ENCODE peak calls at places on chromosomes 13 and 19, in five cellular contexts. One of them, this sample, is unnamed.

GRCh38 chr19:55809381-55810058 is 22.3 kb downstream of the NLRP11 start:
- DNase-seq in WTC11: peak
- DNase-seq in colonic mucosa: peak
- DNase-seq in GM13976: peak
- DNase-seq in fibroblast of the aortic adventitia: peak
- DNase-seq in this sample: peak

GRCh38 chr13:40452741-40453665 is 213.4 kb downstream of the FOXO1 start:
- DNase-seq in WTC11: no peak
- DNase-seq in colonic mucosa: no peak
- DNase-seq in GM13976: no peak
- DNase-seq in fibroblast of the aortic adventitia: peak
- DNase-seq in this sample: no peak

GRCh38 chr13:106407338-106407737 is 128.1 kb downstream of the EFNB2 start:
- DNase-seq in WTC11: no peak
- DNase-seq in colonic mucosa: no peak
- DNase-seq in GM13976: no peak
- DNase-seq in fibroblast of the aortic adventitia: no peak
- DNase-seq in this sample: no peak

GRCh38 chr13:39048806-39049205 is 10.6 kb downstream of the NHLRC3 start:
- DNase-seq in WTC11: no peak
- DNase-seq in colonic mucosa: no peak
- DNase-seq in GM13976: no peak
- DNase-seq in fibroblast of the aortic adventitia: no peak
- DNase-seq in this sample: no peak

GRCh38 chr13:106286811-106287210 is 248.7 kb downstream of the EFNB2 start:
- DNase-seq in WTC11: peak
- DNase-seq in colonic mucosa: no peak
- DNase-seq in GM13976: no peak
- DNase-seq in fibroblast of the aortic adventitia: no peak
- DNase-seq in this sample: no peak

GRCh38 chr13:30410705-30411125 is 11.6 kb upstream of the UBE2L5 start:
- DNase-seq in WTC11: no peak
- DNase-seq in colonic mucosa: no peak
- DNase-seq in GM13976: no peak
- DNase-seq in fibroblast of the aortic adventitia: peak
- DNase-seq in this sample: no peak

GRCh38 chr13:27839809-27840467 is 47.7 kb downstream of the GSX1 start:
- DNase-seq in WTC11: no peak
- DNase-seq in colonic mucosa: no peak
- DNase-seq in GM13976: no peak
- DNase-seq in fibroblast of the aortic adventitia: peak
- DNase-seq in this sample: no peak

GRCh38 chr13:79533781-79534400 is 52.9 kb downstream of the NDFIP2 start:
- DNase-seq in WTC11: no peak
- DNase-seq in colonic mucosa: no peak
- DNase-seq in GM13976: no peak
- DNase-seq in fibroblast of the aortic adventitia: peak
- DNase-seq in this sample: no peak

GRCh38 chr19:2167896-2168618 is 4.3 kb downstream of the DOT1L start:
- DNase-seq in WTC11: no peak
- DNase-seq in colonic mucosa: peak
- DNase-seq in GM13976: peak
- DNase-seq in fibroblast of the aortic adventitia: peak
- DNase-seq in this sample: peak

GRCh38 chr13:105990256-105990958 is 545.1 kb downstream of the EFNB2 start:
- DNase-seq in WTC11: no peak
- DNase-seq in colonic mucosa: no peak
- DNase-seq in GM13976: no peak
- DNase-seq in fibroblast of the aortic adventitia: no peak
- DNase-seq in this sample: no peak

GRCh38 chr13:79525458-79525857 is 44.5 kb downstream of the NDFIP2 start:
- DNase-seq in WTC11: no peak
- DNase-seq in colonic mucosa: no peak
- DNase-seq in GM13976: no peak
- DNase-seq in fibroblast of the aortic adventitia: no peak
- DNase-seq in this sample: no peak

GRCh38 chr19:38657633-38658222 is 10.3 kb downstream of the ACTN4 start:
- DNase-seq in WTC11: no peak
- DNase-seq in colonic mucosa: no peak
- DNase-seq in GM13976: no peak
- DNase-seq in fibroblast of the aortic adventitia: peak
- DNase-seq in this sample: no peak

GRCh38 chr13:113046066-113046882 is 59.3 kb upstream of the F7 start:
- DNase-seq in WTC11: no peak
- DNase-seq in colonic mucosa: no peak
- DNase-seq in GM13976: no peak
- DNase-seq in fibroblast of the aortic adventitia: no peak
- DNase-seq in this sample: no peak

GRCh38 chr19:3456925-3457530 is 23.3 kb downstream of the SMIM24 start:
- DNase-seq in WTC11: no peak
- DNase-seq in colonic mucosa: no peak
- DNase-seq in GM13976: no peak
- DNase-seq in fibroblast of the aortic adventitia: no peak
- DNase-seq in this sample: no peak

GRCh38 chr19:934865-935422 is 9.1 kb downstream of the ARID3A start:
- DNase-seq in WTC11: no peak
- DNase-seq in colonic mucosa: peak
- DNase-seq in GM13976: no peak
- DNase-seq in fibroblast of the aortic adventitia: peak
- DNase-seq in this sample: no peak

GRCh38 chr13:114077938-114078335 is 54.5 kb downstream of the RASA3 start:
- DNase-seq in WTC11: no peak
- DNase-seq in colonic mucosa: no peak
- DNase-seq in GM13976: no peak
- DNase-seq in fibroblast of the aortic adventitia: peak
- DNase-seq in this sample: no peak

GRCh38 chr13:110835721-110836599 is 78.9 kb downstream of the ANKRD10 start:
- DNase-seq in WTC11: no peak
- DNase-seq in colonic mucosa: no peak
- DNase-seq in GM13976: no peak
- DNase-seq in fibroblast of the aortic adventitia: peak
- DNase-seq in this sample: no peak

GRCh38 chr13:104008571-104009435 is 942.6 kb upstream of the SLC10A2 start:
- DNase-seq in WTC11: no peak
- DNase-seq in colonic mucosa: no peak
- DNase-seq in GM13976: no peak
- DNase-seq in fibroblast of the aortic adventitia: peak
- DNase-seq in this sample: no peak

GRCh38 chr13:111152836-111153235 is 37.7 kb downstream of the ARHGEF7 start:
- DNase-seq in WTC11: no peak
- DNase-seq in colonic mucosa: peak
- DNase-seq in GM13976: no peak
- DNase-seq in fibroblast of the aortic adventitia: no peak
- DNase-seq in this sample: no peak

GRCh38 chr19:13005253-13005652 is 10.0 kb downstream of the NFIX start:
- DNase-seq in WTC11: no peak
- DNase-seq in colonic mucosa: no peak
- DNase-seq in GM13976: no peak
- DNase-seq in fibroblast of the aortic adventitia: no peak
- DNase-seq in this sample: no peak

GRCh38 chr19:31448221-31448657 is 99.0 kb upstream of the TSHZ3 start:
- DNase-seq in WTC11: no peak
- DNase-seq in colonic mucosa: peak
- DNase-seq in GM13976: no peak
- DNase-seq in fibroblast of the aortic adventitia: peak
- DNase-seq in this sample: no peak

GRCh38 chr13:35014606-35015005 is 72.5 kb downstream of the NBEA start:
- DNase-seq in WTC11: peak
- DNase-seq in colonic mucosa: no peak
- DNase-seq in GM13976: no peak
- DNase-seq in fibroblast of the aortic adventitia: no peak
- DNase-seq in this sample: no peak

GRCh38 chr13:78020861-78021260 is 102.2 kb upstream of the EDNRB start:
- DNase-seq in WTC11: no peak
- DNase-seq in colonic mucosa: no peak
- DNase-seq in GM13976: no peak
- DNase-seq in fibroblast of the aortic adventitia: no peak
- DNase-seq in this sample: no peak

GRCh38 chr19:47321582-47321981 is 10.4 kb upstream of the C5AR2 start:
- DNase-seq in WTC11: no peak
- DNase-seq in colonic mucosa: no peak
- DNase-seq in GM13976: no peak
- DNase-seq in fibroblast of the aortic adventitia: no peak
- DNase-seq in this sample: no peak

GRCh38 chr13:73070451-73070850 is 11.6 kb downstream of the KLF5 start:
- DNase-seq in WTC11: no peak
- DNase-seq in colonic mucosa: peak
- DNase-seq in GM13976: no peak
- DNase-seq in fibroblast of the aortic adventitia: no peak
- DNase-seq in this sample: no peak

GRCh38 chr13:94251801-94252200 is 227.7 kb downstream of the DCT start:
- DNase-seq in WTC11: no peak
- DNase-seq in colonic mucosa: no peak
- DNase-seq in GM13976: no peak
- DNase-seq in fibroblast of the aortic adventitia: peak
- DNase-seq in this sample: no peak

GRCh38 chr19:6639439-6639838 is 30.5 kb downstream of the TNFSF14 start:
- DNase-seq in WTC11: no peak
- DNase-seq in colonic mucosa: no peak
- DNase-seq in GM13976: no peak
- DNase-seq in fibroblast of the aortic adventitia: no peak
- DNase-seq in this sample: no peak

GRCh38 chr19:18059297-18059696 is 27.4 kb downstream of the IL12RB1 start:
- DNase-seq in WTC11: no peak
- DNase-seq in colonic mucosa: no peak
- DNase-seq in GM13976: no peak
- DNase-seq in fibroblast of the aortic adventitia: no peak
- DNase-seq in this sample: no peak
- TF ChIP-seq CTCF in WTC11: no peak
- TF ChIP-seq CTCF in colonic mucosa: no peak
- TF ChIP-seq CTCF in GM13976: no peak
- TF ChIP-seq CTCF in fibroblast of the aortic adventitia: no peak
- TF ChIP-seq CTCF in this sample: no peak

DNA sequence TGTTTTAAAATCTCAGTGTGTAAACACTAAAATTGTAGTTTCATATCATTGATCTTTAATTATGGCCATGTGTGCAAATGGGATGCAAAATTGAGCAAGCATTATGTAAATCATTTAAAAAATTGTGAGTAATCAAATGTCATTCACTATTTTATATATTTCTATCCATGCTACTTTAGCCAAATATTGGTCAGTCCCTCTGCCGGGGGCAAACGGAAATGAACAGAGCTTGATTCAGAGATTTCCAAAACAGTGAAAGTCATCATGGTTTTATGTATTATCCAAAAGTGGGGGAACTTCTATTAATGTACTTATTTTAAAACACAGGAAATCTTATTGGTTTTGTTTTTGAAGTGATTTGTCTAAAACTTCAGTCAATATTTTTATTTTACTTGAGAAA is 219.1 kb downstream of the IRS2 start:
- DNase-seq in WTC11: no peak
- DNase-seq in colonic mucosa: no peak
- DNase-seq in GM13976: no peak
- DNase-seq in fibroblast of the aortic adventitia: no peak
- DNase-seq in this sample: no peak
- TF ChIP-seq CTCF in WTC11: no peak
- TF ChIP-seq CTCF in colonic mucosa: no peak
- TF ChIP-seq CTCF in GM13976: no peak
- TF ChIP-seq CTCF in fibroblast of the aortic adventitia: no peak
- TF ChIP-seq CTCF in this sample: no peak

DNA sequence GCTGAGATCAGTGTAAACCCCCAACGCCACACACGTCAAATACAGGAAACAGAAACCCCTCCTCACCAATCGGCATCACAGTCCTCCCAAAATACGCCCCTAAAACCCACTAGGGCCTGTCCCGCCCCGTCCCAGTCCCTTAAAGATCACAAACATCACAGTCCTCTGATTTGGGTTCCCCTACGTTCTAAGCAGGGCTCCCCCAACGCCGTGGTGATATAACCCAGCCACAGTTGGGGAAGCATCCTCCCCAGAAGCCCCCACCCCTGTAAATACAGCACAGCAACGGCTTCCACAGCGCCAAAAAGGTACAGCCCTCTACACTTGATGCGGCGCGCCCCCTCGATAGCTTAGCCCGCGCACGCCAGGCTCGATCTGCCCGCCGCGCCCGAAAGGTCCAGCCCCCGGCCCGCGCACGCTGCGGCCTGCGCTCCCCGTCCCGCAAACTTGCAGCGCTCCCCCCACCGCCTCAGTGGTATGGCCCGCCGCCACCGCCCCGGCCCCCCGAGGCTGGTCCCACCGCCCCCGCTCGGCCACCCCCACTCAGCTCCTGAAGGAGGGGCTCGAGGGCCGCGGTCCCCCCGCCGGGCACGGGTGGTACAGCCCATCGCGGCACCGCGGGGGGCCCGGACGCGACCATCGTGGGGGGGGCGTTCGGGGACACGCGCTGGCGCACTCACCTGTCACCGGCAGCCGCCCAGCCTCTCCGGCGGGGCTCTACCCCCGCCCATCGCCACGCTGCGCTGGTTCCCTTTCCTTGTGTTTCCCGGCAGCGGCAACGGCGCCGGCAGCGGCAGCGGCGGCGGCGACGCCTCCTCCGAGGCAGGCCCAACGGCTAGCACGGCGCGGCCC is at the start of gene AKT2:
- DNase-seq in WTC11: peak
- DNase-seq in colonic mucosa: no peak
- DNase-seq in GM13976: peak
- DNase-seq in fibroblast of the aortic adventitia: peak
- DNase-seq in this sample: peak
- TF ChIP-seq CTCF in WTC11: peak
- TF ChIP-seq CTCF in colonic mucosa: no peak
- TF ChIP-seq CTCF in GM13976: no peak
- TF ChIP-seq CTCF in fibroblast of the aortic adventitia: no peak
- TF ChIP-seq CTCF in this sample: no peak

DNA sequence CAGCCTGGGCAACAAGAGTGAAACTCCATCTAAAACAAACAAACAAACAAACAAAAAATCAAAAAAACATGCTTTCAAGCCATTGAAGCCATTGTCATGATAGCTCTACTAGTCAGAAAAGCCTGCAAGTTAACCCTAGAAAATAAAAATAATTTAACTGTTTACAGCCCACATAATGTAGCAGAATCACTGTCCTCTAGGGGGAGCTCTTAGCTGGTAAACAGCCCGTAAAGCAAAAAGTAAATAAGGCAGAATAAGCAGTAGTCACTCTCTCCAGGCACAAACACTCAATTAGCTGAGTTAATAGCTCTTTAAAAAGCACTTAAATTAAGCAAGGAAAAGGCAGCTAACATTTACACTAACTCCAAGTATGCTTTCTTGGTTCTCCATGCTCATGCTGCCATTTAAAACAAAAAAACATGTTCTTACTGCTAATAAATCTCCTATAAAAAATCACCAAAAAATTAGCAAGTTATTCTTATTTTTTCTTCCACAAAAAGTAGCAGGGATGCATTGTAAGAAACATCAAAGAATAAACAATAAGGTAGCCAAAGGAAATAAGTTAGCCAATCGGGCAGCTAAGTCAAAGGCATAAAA is 11.3 kb downstream of the LILRB4 start:
- DNase-seq in WTC11: no peak
- DNase-seq in colonic mucosa: no peak
- DNase-seq in GM13976: peak
- DNase-seq in fibroblast of the aortic adventitia: peak
- DNase-seq in this sample: peak
- TF ChIP-seq CTCF in WTC11: peak
- TF ChIP-seq CTCF in colonic mucosa: peak
- TF ChIP-seq CTCF in GM13976: peak
- TF ChIP-seq CTCF in fibroblast of the aortic adventitia: peak
- TF ChIP-seq CTCF in this sample: peak

This sample was measured in GM10248.